ENCODE peak calls at places on chromosome X, in four cellular contexts. H is PC-9, T is astrocyte, B is fibroblast of lung. G is an unnamed sample. For H3K79me2 and H3K4me1, the result is how much of the 10 kb centered on the place peaks cover.

GRCh38 chrX:42246814-42247213 is 323.5 kb upstream of the CASK start:
- DNase-seq in H (peak), T (no peak), B (no peak), G (no peak)

GRCh38 chrX:13120017-13120416 is 75.6 kb upstream of the FAM9C start:
- DNase-seq in H (no peak), T (peak), B (peak), G (no peak)

GRCh38 chrX:13110427-13111324 is 66.3 kb upstream of the FAM9C start:
- DNase-seq in H (peak), T (peak), B (peak), G (no peak)

GRCh38 chrX:20263474-20263873 is 3.2 kb downstream of the RPS6KA3 start:
- DNase-seq in H (peak), T (peak), B (peak), G (peak)

GRCh38 chrX:134669378-134670098 is 11.3 kb upstream of the PLAC1 start:
- DNase-seq in H (peak), T (peak), B (peak), G (no peak)

GRCh38 chrX:1139101-1139500 is 73.3 kb downstream of the CRLF2 start:
- DNase-seq in H (no peak), T (no peak), B (no peak), G (no peak)

GRCh38 chrX:3962511-3963350 is 249.3 kb upstream of the PRKX start:
- DNase-seq in H (peak), T (no peak), B (peak), G (peak)

GRCh38 chrX:48086119-48086518 is 14.7 kb upstream of the ZNF630 start:
- DNase-seq in H (no peak), T (no peak), B (no peak), G (no peak)

GRCh38 chrX:151779258-151779657 is 44.7 kb downstream of the CNGA2 start:
- DNase-seq in H (no peak), T (no peak), B (no peak), G (no peak)

GRCh38 chrX:9434151-9434550 is 30.7 kb upstream of the TBL1X start:
- DNase-seq in H (no peak), T (peak), B (no peak), G (no peak)

GRCh38 chrX:81261576-81261975 is 59.7 kb downstream of the SH3BGRL start:
- DNase-seq in H (no peak), T (peak), B (peak), G (no peak)

GRCh38 chrX:129495941-129496340 is 27.3 kb downstream of the SMARCA1 start:
- DNase-seq in H (no peak), T (peak), B (peak), G (no peak)

GRCh38 chrX:136768469-136769084 is 12.2 kb downstream of the ARHGEF6 start:
- DNase-seq in H (peak), T (peak), B (peak), G (peak)

GRCh38 chrX:121244511-121244910 is 197.1 kb downstream of the GLUD2 start:
- DNase-seq in H (no peak), T (no peak), B (no peak), G (no peak)

GRCh38 chrX:69070949-69071650 is 94.2 kb downstream of the PJA1 start:
- DNase-seq in H (no peak), T (no peak), B (no peak), G (no peak)

GRCh38 chrX:93874554-93874953 is 200.5 kb downstream of the FAM133A start:
- DNase-seq in H (no peak), T (no peak), B (no peak), G (peak)

GRCh38 chrX:46029777-46030176 is 515.4 kb downstream of the ZNF674 start:
- DNase-seq in H (peak), T (no peak), B (no peak), G (no peak)

GRCh38 chrX:73647212-73647611 is 84.2 kb downstream of the CHIC1 start:
- DNase-seq in H (no peak), T (no peak), B (no peak), G (no peak)

GRCh38 chrX:16320765-16321355 is 153.6 kb downstream of the MAGEB17 start:
- DNase-seq in H (no peak), T (peak), B (peak), G (no peak)

GRCh38 chrX:49155900-49156837 is 6.4 kb upstream of the MAGIX start:
- DNase-seq in H (peak), T (peak), B (peak), G (peak)

GRCh38 chrX:19544693-19545305 is 29.5 kb upstream of the MAP3K15 start:
- DNase-seq in H (peak), T (peak), B (peak), G (peak)

GRCh38 chrX:30957753-30958152 is 68.7 kb upstream of the TAB3 start:
- DNase-seq in H (peak), T (peak), B (peak), G (no peak)

GRCh38 chrX:103562801-103563200 is 22.5 kb upstream of the TCEAL4 start:
- DNase-seq in H (no peak), T (no peak), B (no peak), G (no peak)

GRCh38 chrX:136162827-136163427 is 15.6 kb downstream of the FHL1 start:
- DNase-seq in H (peak), T (no peak), B (peak), G (peak)

GRCh38 chrX:74579597-74580209 is 34.7 kb downstream of the RLIM start:
- DNase-seq in H (no peak), T (peak), B (peak), G (no peak)

GRCh38 chrX:29587107-29587506 is 628.3 kb upstream of the MAGEB2 start:
- DNase-seq in H (no peak), T (no peak), B (no peak), G (no peak)

GRCh38 chrX:13364230-13364629 is 44.4 kb upstream of the ATXN3L start:
- DNase-seq in H (no peak), T (no peak), B (no peak), G (no peak)

GRCh38 chrX:136710324-136710951 is 62.5 kb downstream of the CD40LG start:
- DNase-seq in H (no peak), T (no peak), B (no peak), G (no peak)

GRCh38 chrX:78619829-78620228 is 39.3 kb downstream of the RTL3 start:
- DNase-seq in H (no peak), T (peak), B (peak), G (no peak)

GRCh38 chrX:17291141-17291900 is 83.7 kb upstream of the NHS start:
- DNase-seq in H (peak), T (no peak), B (no peak), G (no peak)

GRCh38 chrX:18995216-18995615 is 11.3 kb upstream of the PHKA2 start:
- DNase-seq in H (peak), T (peak), B (peak), G (no peak)

GRCh38 chrX:67545772-67546495 is 2.1 kb downstream of the AR start:
- DNase-seq in H (no peak), T (no peak), B (peak), G (no peak)

GRCh38 chrX:149570668-149571067 is 16.6 kb downstream of the MAGEA9B start:
- DNase-seq in H (peak), T (peak), B (peak), G (no peak)

DNA sequence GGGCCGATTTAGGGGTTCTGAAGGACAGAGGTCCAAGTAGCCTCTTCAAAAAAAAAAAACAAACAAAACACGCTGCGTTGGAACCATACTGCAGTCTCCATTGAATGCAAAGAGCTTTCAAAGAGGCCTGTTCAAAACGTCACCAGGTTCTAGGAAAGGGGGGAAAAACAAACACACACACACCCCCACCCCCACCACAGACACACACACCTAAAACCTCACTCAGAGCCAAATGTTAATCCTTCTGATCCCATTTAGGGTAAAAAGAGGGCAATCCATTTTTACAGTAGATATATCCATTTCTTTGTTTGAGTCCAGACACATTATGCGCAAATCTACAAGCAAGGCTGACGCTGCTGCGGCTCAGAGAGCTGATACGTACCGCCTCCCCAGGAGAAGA is 1.4 kb downstream of the NKRF start:
- DNase-seq in H (no peak), T (no peak), B (no peak), G (no peak)
- H3K79me2 ChIP-seq in H (half or more), T (half or more), B (under half), G (half or more)

DNA sequence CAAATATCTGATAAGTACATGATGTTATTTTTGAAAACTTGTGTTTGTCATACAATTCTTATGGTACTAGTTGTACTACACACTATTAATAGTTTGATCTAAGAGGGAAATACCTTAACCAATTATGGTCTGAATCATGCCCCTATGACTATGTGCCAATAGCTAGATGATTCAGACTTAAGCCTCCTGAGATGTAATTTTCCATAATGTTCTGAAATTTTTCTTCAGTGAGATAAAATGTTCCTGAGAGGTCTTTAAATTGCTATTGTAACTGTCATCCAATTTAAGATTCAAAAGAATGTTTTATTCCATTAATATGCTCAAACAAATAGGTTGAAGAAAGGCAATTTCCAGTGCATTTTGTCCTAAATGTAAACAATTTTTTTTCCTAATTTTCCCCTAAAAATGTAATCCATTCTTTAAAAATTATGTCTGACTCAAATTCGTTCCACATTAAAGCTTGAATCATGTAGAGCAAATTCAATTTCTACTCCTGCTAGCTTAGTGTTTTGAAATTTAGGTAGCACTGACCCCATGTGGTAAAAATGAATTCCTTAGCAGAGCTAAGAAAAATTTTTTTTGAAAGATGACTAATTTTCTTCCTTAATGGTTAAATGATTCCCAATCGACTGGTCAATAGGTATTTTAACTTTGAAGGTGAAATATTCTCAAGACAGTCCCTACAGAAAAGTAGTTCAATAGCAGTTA is 49.1 kb downstream of the APOOL start:
- DNase-seq in H (peak), T (peak), B (peak), G (peak)
- TF ChIP-seq CTCF in H (peak), T (no peak), B (peak), G (peak)

GRCh38 chrX:124338733-124339514 is 6.5 kb downstream of the TEX13D start:
- DNase-seq in H (no peak), T (no peak), B (no peak), G (no peak)
- H3K4me1 ChIP-seq in H (under half), T (under half), B (under half), G (under half)

DNA sequence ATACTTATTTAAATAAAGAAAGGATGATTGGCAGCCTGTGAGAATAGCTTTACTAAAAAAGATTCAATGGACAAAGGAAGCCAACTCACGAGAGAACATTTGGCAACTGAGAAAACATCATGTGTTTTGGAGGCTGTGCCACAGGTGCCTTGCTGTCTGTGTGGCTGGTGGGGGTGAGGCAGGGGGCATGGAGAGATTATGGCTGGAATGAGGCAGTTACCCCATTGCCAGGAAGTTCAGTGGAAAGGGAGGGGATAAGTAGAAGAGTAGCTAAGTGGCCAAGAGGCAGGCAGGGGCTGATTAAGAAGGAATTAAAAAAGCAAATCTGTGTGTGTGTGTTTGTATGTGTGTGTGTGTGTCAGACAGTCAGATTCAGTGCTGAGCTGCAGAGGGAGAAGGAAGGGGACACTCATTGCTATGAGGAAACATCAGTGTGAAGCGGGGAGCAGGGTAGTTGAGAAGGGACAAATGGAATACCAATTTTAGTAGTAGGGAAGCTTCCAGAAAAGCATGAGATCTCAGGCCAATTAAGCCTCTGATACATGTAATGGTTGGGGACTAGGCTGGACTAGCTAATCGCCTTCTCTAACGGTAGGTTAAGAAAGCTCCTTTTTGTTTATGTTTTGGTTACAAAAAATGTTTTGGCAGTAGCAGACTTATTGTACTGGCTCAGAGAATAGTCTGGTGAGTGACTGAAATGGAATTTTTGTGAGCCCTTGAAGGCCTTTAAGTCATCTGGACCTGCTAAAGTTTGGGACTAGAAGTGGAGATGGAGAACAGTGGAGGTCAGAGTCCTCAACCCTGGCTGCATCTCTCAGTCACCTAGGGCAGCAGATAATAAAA is 18.5 kb downstream of the TMEM164 start:
- DNase-seq in H (no peak), T (peak), B (peak), G (no peak)
- H3K79me2 ChIP-seq in H (under half), T (under half), B (under half), G (under half)

GRCh38 chrX:57772637-57773036 is 92.6 kb upstream of the NLRP2B start:
- DNase-seq in H (no peak), T (no peak), B (no peak), G (no peak)
- TF ChIP-seq CTCF in H (no peak), T (no peak), B (no peak), G (peak)

GRCh38 chrX:148309413-148309812 is 191.0 kb upstream of the AFF2 start:
- DNase-seq in H (no peak), T (no peak), B (no peak), G (no peak)

GRCh38 chrX:148316446-148316845 is 184.0 kb upstream of the AFF2 start:
- DNase-seq in H (no peak), T (no peak), B (no peak), G (no peak)

GRCh38 chrX:148311544-148311943 is 188.9 kb upstream of the AFF2 start:
- DNase-seq in H (no peak), T (no peak), B (no peak), G (peak)

GRCh38 chrX:148310402-148311200 is 189.8 kb upstream of the AFF2 start:
- DNase-seq in H (no peak), T (no peak), B (no peak), G (peak)
- H3K4me1 ChIP-seq in H (under half), T (under half), B (under half), G (under half)

GRCh38 chrX:71599965-71600364 is 18.3 kb downstream of the CXCR3 start:
- DNase-seq in H (no peak), T (no peak), B (no peak), G (no peak)
- H3K79me2 ChIP-seq in H (under half), T (under half), B (under half), G (under half)

G was measured in OCI-LY7.